ENCODE peak calls at places on chromosome 13, in four cellular contexts. A is D721Med, F is GM12865, H is bronchial epithelial cell. L is an unnamed sample.

GRCh38 chr13:75197803-75198202 is 284.2 kb downstream of the TBC1D4 start:
- DNase-seq in A (no peak), F (no peak), H (no peak), L (no peak)

GRCh38 chr13:92530364-92530763 is 696.2 kb upstream of the GPC6 start:
- DNase-seq in H (no peak), F (no peak), A (no peak), L (no peak)

GRCh38 chr13:26460652-26461051 is 96.8 kb upstream of the WASF3 start:
- DNase-seq in H (no peak), A (no peak), F (no peak), L (no peak)

GRCh38 chr13:60396783-60397692 is at the start of gene TDRD3:
- DNase-seq in A (peak), H (peak), F (peak), L (peak)

GRCh38 chr13:20090349-20090748 is 70.5 kb downstream of the GJA3 start:
- DNase-seq in F (no peak), A (no peak), H (peak), L (no peak)

GRCh38 chr13:21603531-21604448 is at the start of gene MICU2:
- DNase-seq in H (peak), F (peak), A (peak), L (peak)

GRCh38 chr13:106567421-106568224 is at the start of gene ARGLU1:
- DNase-seq in F (peak), A (peak), H (peak), L (peak)

GRCh38 chr13:91930687-91931086 is 532.3 kb downstream of the GPC5 start:
- DNase-seq in A (no peak), F (no peak), H (peak), L (no peak)

GRCh38 chr13:30585748-30586262 is 31.9 kb upstream of the USPL1 start:
- DNase-seq in F (no peak), A (no peak), H (peak), L (no peak)

GRCh38 chr13:34035676-34036325 is 217.9 kb downstream of the RFC3 start:
- DNase-seq in A (no peak), F (no peak), H (peak), L (no peak)

GRCh38 chr13:25242956-25243355 is 44.3 kb downstream of the MTMR6 start:
- DNase-seq in H (no peak), F (no peak), A (no peak), L (no peak)

GRCh38 chr13:20035130-20035529 is 76.6 kb downstream of the ZMYM2 start:
- DNase-seq in F (no peak), H (peak), A (no peak), L (no peak)

GRCh38 chr13:95115525-95115924 is 185.7 kb downstream of the ABCC4 start:
- DNase-seq in H (peak), A (no peak), F (no peak), L (no peak)

GRCh38 chr13:92547256-92547655 is 679.4 kb upstream of the GPC6 start:
- DNase-seq in H (peak), F (no peak), A (no peak), L (no peak)

GRCh38 chr13:32752997-32753606 is 166.8 kb downstream of the PDS5B start:
- DNase-seq in A (no peak), H (no peak), F (no peak), L (no peak)

GRCh38 chr13:113152894-113153809 is 5.3 kb upstream of the PROZ start:
- DNase-seq in H (no peak), A (no peak), F (peak), L (no peak)

GRCh38 chr13:76856141-76856571 is 30.0 kb downstream of the KCTD12 start:
- DNase-seq in A (no peak), H (peak), F (peak), L (no peak)

GRCh38 chr13:50375792-50376191 is 360.5 kb downstream of the KCNRG start:
- DNase-seq in A (no peak), H (peak), F (no peak), L (no peak)

GRCh38 chr13:32830632-32831031 is 185.6 kb upstream of the KL start:
- DNase-seq in H (no peak), F (no peak), A (no peak), L (no peak)

GRCh38 chr13:100549316-100549715 is 39.3 kb downstream of the GGACT start:
- DNase-seq in F (no peak), H (no peak), A (no peak), L (no peak)

GRCh38 chr13:93036380-93036779 is 190.2 kb upstream of the GPC6 start:
- DNase-seq in A (no peak), H (no peak), F (no peak), L (no peak)

GRCh38 chr13:113747291-113747833 is 11.7 kb upstream of the TMEM255B start:
- DNase-seq in F (no peak), H (no peak), A (no peak), L (no peak)

GRCh38 chr13:30616927-30617314 is 799 bp upstream of the USPL1 start:
- DNase-seq in F (peak), A (no peak), H (peak), L (peak)

GRCh38 chr13:20156711-20157110 is 4.1 kb downstream of the GJA3 start:
- DNase-seq in A (no peak), H (no peak), F (no peak), L (no peak)

GRCh38 chr13:96112936-96113335 is 23.0 kb downstream of the HS6ST3 start:
- DNase-seq in A (no peak), F (no peak), H (no peak), L (no peak)

GRCh38 chr13:62049992-62050391 is 634.3 kb upstream of the PCDH20 start:
- DNase-seq in F (no peak), A (no peak), H (no peak), L (no peak)

GRCh38 chr13:78022164-78022877 is 103.7 kb upstream of the EDNRB start:
- DNase-seq in F (peak), A (no peak), H (peak), L (peak)

GRCh38 chr13:27792393-27793218 is at the start of gene GSX1:
- DNase-seq in H (peak), A (no peak), F (peak), L (peak)

GRCh38 chr13:20559659-20560356 is 7.1 kb upstream of the IFT88 start:
- DNase-seq in A (no peak), H (no peak), F (no peak), L (no peak)

GRCh38 chr13:73416093-73416492 is 357.3 kb downstream of the KLF5 start:
- DNase-seq in A (no peak), H (no peak), F (no peak), L (no peak)

GRCh38 chr13:73417012-73417615 is 358.3 kb downstream of the KLF5 start:
- DNase-seq in H (no peak), A (peak), F (peak), L (peak)

GRCh38 chr13:73422973-73423372 is 364.2 kb downstream of the KLF5 start:
- DNase-seq in F (no peak), H (no peak), A (no peak), L (no peak)

DNA sequence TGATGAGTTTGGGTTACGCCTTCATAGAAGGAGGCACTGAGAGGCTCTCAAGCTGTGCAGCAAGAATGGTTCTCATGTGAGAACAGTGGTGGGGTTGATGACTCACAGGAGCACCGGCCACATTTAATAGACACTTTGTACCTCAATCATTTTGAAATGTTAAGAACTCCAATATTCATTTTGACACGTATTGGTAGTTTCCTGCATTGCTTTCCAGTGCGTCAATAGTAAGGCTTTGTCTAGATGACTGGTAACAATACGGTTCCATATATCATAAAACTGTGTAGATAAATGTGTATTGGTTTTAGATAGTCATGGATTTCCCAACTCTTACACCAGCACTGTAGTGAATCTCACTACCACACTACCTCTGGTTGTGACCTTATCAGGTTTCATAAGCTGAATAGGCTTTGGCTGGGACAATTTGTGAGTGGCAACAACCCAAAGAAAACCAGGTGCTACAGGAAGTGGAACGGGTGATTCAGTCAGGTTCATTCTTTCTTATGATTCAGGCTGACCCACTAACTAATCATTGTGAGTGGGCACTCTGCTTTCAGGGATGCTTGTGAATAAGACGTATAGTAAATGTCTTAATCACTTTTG is 362.6 kb downstream of the KLF5 start:
- DNase-seq in H (peak), A (no peak), F (no peak), L (no peak)
- TF ChIP-seq CTCF in H (no peak), A (no peak), F (no peak), L (no peak)

DNA sequence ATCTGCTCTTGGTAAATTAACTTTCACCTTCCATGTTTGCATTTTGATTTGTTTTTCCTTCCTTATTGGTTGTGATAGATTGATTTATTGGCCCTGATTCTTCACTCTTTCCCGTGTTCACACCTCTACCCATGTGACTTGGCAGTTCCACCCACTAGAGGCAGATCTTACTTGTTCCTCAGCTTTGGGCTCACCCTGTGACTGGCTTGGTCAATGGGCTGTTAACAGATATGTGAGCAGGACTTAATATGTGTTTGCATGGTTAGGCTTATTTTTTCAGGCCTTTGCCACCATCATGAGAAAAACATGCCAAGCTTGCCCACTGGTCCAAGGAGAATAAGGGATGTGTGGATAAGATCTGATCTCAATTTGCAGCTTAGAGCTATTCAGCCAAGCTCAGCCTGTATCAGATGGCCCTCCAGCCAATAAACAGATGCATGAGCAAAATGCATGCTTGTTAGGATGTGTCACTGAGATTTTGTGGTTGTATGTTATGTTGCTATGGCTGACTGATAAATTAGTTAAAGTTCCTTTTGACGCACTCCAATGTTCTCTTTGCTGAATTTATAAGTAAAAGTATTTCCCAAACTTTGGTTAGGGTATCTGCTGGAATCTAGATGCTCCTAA is 48.0 kb downstream of the RGCC start:
- DNase-seq in H (peak), F (no peak), A (no peak), L (no peak)
- TF ChIP-seq CTCF in H (no peak), F (no peak), A (no peak), L (no peak)

DNA sequence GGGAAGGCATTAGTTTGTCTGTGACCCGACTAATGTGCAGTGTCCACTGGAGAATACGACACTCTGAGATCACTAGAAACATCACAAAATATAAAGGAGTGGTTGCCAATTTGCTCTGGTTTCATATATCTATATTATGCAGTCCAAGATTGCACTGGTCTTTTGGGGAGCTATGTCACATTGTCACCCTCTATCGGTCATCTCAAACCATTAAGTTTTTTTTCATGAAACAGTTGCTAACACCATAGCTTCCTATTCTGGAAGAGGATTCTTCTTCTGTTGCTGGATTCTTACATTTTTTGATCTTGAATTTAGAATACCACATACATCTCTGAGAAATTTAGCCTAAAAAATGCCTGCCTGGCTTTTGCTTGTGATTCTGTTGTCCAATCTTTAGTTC is 168.6 kb downstream of the LACC1 start:
- DNase-seq in A (no peak), H (no peak), F (peak), L (no peak)
- TF ChIP-seq CTCF in A (peak), H (peak), F (peak), L (peak)

GRCh38 chr13:42478531-42479156 is 95.3 kb upstream of the TNFSF11 start:
- DNase-seq in F (peak), H (peak), A (no peak), L (peak)
- TF ChIP-seq CTCF in F (peak), H (peak), A (peak), L (peak)

DNA sequence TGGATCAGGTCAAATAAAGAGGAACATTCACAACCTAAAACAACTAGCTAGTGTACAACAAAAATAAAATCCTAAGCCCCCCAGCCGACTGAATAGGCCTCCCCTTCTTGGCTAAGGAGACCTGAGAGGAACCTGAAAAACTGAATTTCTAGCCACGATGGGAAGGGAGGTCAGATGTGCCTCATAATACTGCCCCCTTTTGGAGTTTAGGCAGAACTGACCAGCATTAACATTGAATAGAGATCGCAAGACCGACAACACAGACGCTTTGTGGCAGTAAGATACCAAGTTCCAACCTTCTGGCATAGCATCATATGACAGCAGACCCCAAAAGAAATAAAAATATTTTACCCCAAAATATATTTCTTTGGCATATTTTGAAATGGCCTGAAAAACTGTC is 15.9 kb downstream of the CBY2 start:
- DNase-seq in H (peak), F (peak), A (no peak), L (peak)
- TF ChIP-seq CTCF in H (peak), F (peak), A (peak), L (peak)